ENCODE peak calls at places on chromosomes 13 and 19, in four cellular contexts. L is K562, M is HepG2, X is GM12878. W is an unnamed sample.

GRCh38 chr19:36041831-36042230 is 9.2 kb upstream of the CLIP3 start:
- DNase-seq in L (no peak), M (peak; percentile 87), X (no peak), W (no peak)

GRCh38 chr19:19661675-19662251 is 1.7 kb downstream of the ATP13A1 start:
- DNase-seq in L (peak; percentile 31), M (peak; percentile 66), X (peak; percentile 93), W (peak; percentile 5)

GRCh38 chr13:79258489-79258888 is 147.6 kb downstream of the RBM26 start:
- DNase-seq in L (no peak), M (no peak), X (no peak), W (no peak)

GRCh38 chr13:62781866-62782265 is 1366.2 kb upstream of the PCDH20 start:
- DNase-seq in L (no peak), M (no peak), X (no peak), W (no peak)

GRCh38 chr13:50401721-50402510 is 386.7 kb downstream of the KCNRG start:
- DNase-seq in L (no peak), M (no peak), X (no peak), W (no peak)

GRCh38 chr13:43785681-43786471 is 896 bp downstream of the ENOX1 start:
- DNase-seq in L (peak; percentile 9), M (no peak), X (no peak), W (peak; percentile 79)

GRCh38 chr13:26343816-26344215 is 89.9 kb downstream of the CDK8 start:
- DNase-seq in L (no peak), M (no peak), X (no peak), W (no peak)

GRCh38 chr13:99371956-99372355 is 64.8 kb upstream of the GPR183 start:
- DNase-seq in L (no peak), M (no peak), X (no peak), W (no peak)

GRCh38 chr13:112229445-112229844 is 146.7 kb upstream of the SPACA7 start:
- DNase-seq in L (no peak), M (no peak), X (no peak), W (no peak)

GRCh38 chr19:7168941-7169340 is 99.4 kb downstream of the ZNF557 start:
- DNase-seq in L (no peak), M (no peak), X (no peak), W (no peak)

GRCh38 chr13:67296511-67296910 is 66.4 kb upstream of the PCDH9 start:
- DNase-seq in L (no peak), M (no peak), X (no peak), W (no peak)

GRCh38 chr13:48775804-48776203 is 122.1 kb downstream of the CYSLTR2 start:
- DNase-seq in L (no peak), M (no peak), X (no peak), W (no peak)

GRCh38 chr13:76597868-76598267 is 288.3 kb downstream of the KCTD12 start:
- DNase-seq in L (no peak), M (no peak), X (no peak), W (no peak)

GRCh38 chr19:7132054-7132453 is 62.6 kb downstream of the ZNF557 start:
- DNase-seq in L (no peak), M (no peak), X (no peak), W (no peak)

GRCh38 chr13:44267966-44268365 is 105.7 kb upstream of the SERP2 start:
- DNase-seq in L (no peak), M (no peak), X (no peak), W (no peak)

GRCh38 chr13:99005609-99006008 is 27.7 kb upstream of the DOCK9 start:
- DNase-seq in L (no peak), M (no peak), X (no peak), W (no peak)

GRCh38 chr13:52371736-52372247 is 34.2 kb downstream of the THSD1 start:
- DNase-seq in L (no peak), M (peak; percentile 66), X (no peak), W (no peak)

GRCh38 chr13:20168396-20168795 is 7.5 kb upstream of the GJA3 start:
- DNase-seq in L (no peak), M (no peak), X (no peak), W (no peak)

GRCh38 chr13:99062593-99062992 is 84.7 kb upstream of the DOCK9 start:
- DNase-seq in L (no peak), M (no peak), X (no peak), W (no peak)

GRCh38 chr13:94586371-94586770 is 9.6 kb downstream of the TGDS start:
- DNase-seq in L (no peak), M (no peak), X (no peak), W (no peak)

GRCh38 chr13:48891586-48891985 is 84.1 kb upstream of the FNDC3A start:
- DNase-seq in L (no peak), M (peak; percentile 20), X (no peak), W (no peak)

GRCh38 chr19:14943601-14944000 is 2.3 kb downstream of the OR7C2 start:
- DNase-seq in L (no peak), M (no peak), X (peak; percentile 1), W (no peak)

GRCh38 chr19:16342002-16342715 is 17.5 kb downstream of the KLF2 start:
- DNase-seq in L (no peak), M (no peak), X (peak; percentile 76), W (no peak)

GRCh38 chr13:60396783-60397692 is at the start of gene TDRD3:
- DNase-seq in L (peak; percentile 75), M (peak; percentile 81), X (peak; percentile 59), W (peak; percentile 62)

GRCh38 chr13:39452834-39453233 is 150.2 kb downstream of the LHFPL6 start:
- DNase-seq in L (no peak), M (no peak), X (no peak), W (no peak)

GRCh38 chr19:1027953-1028902 is 1.8 kb downstream of the CNN2 start:
- DNase-seq in L (peak; percentile 82), M (peak; percentile 83), X (no peak), W (no peak)

GRCh38 chr19:32809754-32810153 is 59.8 kb downstream of the SLC7A9 start:
- DNase-seq in L (no peak), M (no peak), X (no peak), W (no peak)

GRCh38 chr13:109376936-109377335 is 409.4 kb downstream of the IRS2 start:
- DNase-seq in L (no peak), M (no peak), X (no peak), W (no peak)
- TF ChIP-seq FOXK2 in L (no peak), M (no peak), X (no peak), W (no peak)

DNA sequence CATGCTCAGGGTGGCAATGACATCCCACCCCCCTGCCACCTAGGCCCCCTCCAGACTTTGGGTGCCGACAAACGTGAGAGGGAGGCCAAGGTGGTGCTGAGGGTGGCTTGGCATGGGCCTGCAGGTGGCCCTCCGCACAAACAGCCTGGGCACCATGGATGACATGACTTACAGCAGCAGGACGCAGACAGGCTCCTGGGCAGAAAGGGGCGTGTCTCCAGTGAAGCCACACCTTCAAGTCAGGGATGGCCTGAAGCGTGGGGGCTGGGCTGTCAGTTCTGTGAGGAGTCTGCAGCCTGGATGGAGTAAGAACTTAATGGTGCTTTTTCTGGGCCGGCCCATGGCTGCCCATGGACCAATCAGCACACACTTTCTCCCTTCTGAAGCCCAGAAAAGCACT is 25.3 kb downstream of the POMP start:
- DNase-seq in L (no peak), M (peak; percentile 1), X (no peak), W (no peak)
- TF ChIP-seq FOXK2 in L (no peak), M (no peak), X (no peak), W (no peak)

GRCh38 chr19:21326169-21326568 is 3.0 kb downstream of the ZNF708 start:
- DNase-seq in L (no peak), M (no peak), X (no peak), W (no peak)

GRCh38 chr19:21323000-21323399 is 6.2 kb downstream of the ZNF708 start:
- DNase-seq in L (peak; percentile 8), M (no peak), X (no peak), W (no peak)

GRCh38 chr19:21328885-21329605 is at the start of gene ZNF708:
- DNase-seq in L (peak; percentile 70), M (peak; percentile 94), X (peak; percentile 82), W (peak; percentile 81)

GRCh38 chr19:21322528-21322927 is 6.7 kb downstream of the ZNF708 start:
- DNase-seq in L (no peak), M (no peak), X (no peak), W (no peak)

GRCh38 chr19:21328402-21328801 is 808 bp downstream of the ZNF708 start:
- DNase-seq in L (no peak), M (peak; percentile 3), X (no peak), W (no peak)
- TF ChIP-seq FOXK2 in L (no peak), M (no peak), X (no peak), W (no peak)

GRCh38 chr13:83232626-83233025 is 649.6 kb downstream of the SLITRK1 start:
- DNase-seq in L (no peak), M (no peak), X (no peak), W (no peak)

GRCh38 chr13:83229574-83230300 is 652.5 kb downstream of the SLITRK1 start:
- DNase-seq in L (no peak), M (no peak), X (no peak), W (no peak)
- TF ChIP-seq FOXK2 in L (no peak), M (no peak), X (no peak), W (no peak)

GRCh38 chr13:97385146-97385545 is 48.8 kb upstream of the RAP2A start:
- DNase-seq in L (no peak), M (no peak), X (no peak), W (no peak)
- TF ChIP-seq FOXK2 in L (no peak), M (no peak), X (no peak), W (no peak)

DNA sequence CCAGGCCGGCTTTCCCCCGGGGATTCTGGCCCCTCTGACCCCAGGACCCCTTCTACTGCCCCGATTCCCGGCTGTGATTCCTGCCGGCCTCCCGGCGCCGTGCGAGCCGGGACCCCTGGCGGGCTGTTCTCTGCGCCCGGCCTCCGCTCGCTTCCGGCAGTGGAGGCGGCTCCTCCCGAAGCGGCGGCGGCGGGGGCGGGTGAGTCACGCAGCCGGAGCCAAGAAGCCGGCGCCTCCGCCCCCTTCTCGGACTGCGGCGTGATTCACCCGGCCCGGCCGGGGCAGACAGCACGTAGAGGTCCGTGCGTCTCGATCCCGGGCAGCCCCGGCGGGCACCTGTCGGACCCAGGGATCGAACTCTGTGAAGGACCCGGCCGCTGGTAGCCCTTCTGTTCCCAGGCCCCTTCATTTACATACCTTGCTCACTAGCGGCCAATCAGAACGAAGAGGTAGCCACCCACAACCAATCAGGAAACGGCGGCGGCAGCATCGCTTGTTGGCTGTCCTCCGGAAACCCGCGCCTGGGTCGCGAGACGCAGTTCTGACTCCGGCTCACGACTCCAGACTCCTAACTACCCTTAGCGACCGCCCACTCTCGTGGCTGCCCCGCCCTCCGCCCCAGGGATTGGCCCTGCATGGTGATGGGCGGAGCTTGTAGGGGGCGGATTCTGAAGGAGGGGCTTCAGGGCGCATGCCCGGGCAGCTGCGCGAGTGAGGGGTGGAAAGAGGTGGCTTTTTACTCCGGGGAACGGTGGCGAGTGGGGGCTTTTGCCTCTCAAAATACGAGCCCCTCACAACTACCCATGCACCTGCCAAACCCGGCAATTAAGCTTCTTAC is at the start of gene SERTAD1:
- DNase-seq in L (peak; percentile 97), M (peak; percentile 98), X (peak; percentile 96), W (peak; percentile 97)
- TF ChIP-seq FOXK2 in L (no peak), M (no peak), X (no peak), W (no peak)